ENCODE peak calls at places on chromosomes 3 and 15, in eight cellular contexts. One of them, this sample, is unnamed.

GRCh38 chr3:128269131-128269775 is 116.0 kb downstream of the EEFSEC start:
- DNase-seq in Panc1: no peak
- DNase-seq in GM23338: no peak
- DNase-seq in SK-N-SH: no peak
- DNase-seq in HCT116: no peak
- DNase-seq in HepG2: no peak
- DNase-seq in K562: no peak
- DNase-seq in GM12878: no peak
- DNase-seq in this sample: no peak

GRCh38 chr15:73051402-73051810 is 857 bp upstream of the NEO1 start:
- DNase-seq in Panc1: no peak
- DNase-seq in GM23338: no peak
- DNase-seq in SK-N-SH: peak; percentile 78
- DNase-seq in HCT116: no peak
- DNase-seq in HepG2: no peak
- DNase-seq in K562: no peak
- DNase-seq in GM12878: no peak
- DNase-seq in this sample: no peak

GRCh38 chr3:134801204-134801958 is 6.3 kb downstream of the EPHB1 start:
- DNase-seq in Panc1: no peak
- DNase-seq in GM23338: no peak
- DNase-seq in SK-N-SH: no peak
- DNase-seq in HCT116: no peak
- DNase-seq in HepG2: no peak
- DNase-seq in K562: no peak
- DNase-seq in GM12878: no peak
- DNase-seq in this sample: no peak

GRCh38 chr15:43463542-43463941 is 29.4 kb downstream of the TP53BP1 start:
- DNase-seq in Panc1: no peak
- DNase-seq in GM23338: no peak
- DNase-seq in SK-N-SH: no peak
- DNase-seq in HCT116: no peak
- DNase-seq in HepG2: no peak
- DNase-seq in K562: no peak
- DNase-seq in GM12878: no peak
- DNase-seq in this sample: peak; percentile 49

GRCh38 chr15:40543631-40544294 is 21.1 kb downstream of the CCDC32 start:
- DNase-seq in Panc1: no peak
- DNase-seq in GM23338: no peak
- DNase-seq in SK-N-SH: no peak
- DNase-seq in HCT116: no peak
- DNase-seq in HepG2: no peak
- DNase-seq in K562: no peak
- DNase-seq in GM12878: peak; percentile 94
- DNase-seq in this sample: no peak

GRCh38 chr3:129625071-129625874 is 18.8 kb upstream of the PLXND1 start:
- DNase-seq in Panc1: no peak
- DNase-seq in GM23338: peak; percentile 65
- DNase-seq in SK-N-SH: peak; percentile 47
- DNase-seq in HCT116: no peak
- DNase-seq in HepG2: no peak
- DNase-seq in K562: no peak
- DNase-seq in GM12878: no peak
- DNase-seq in this sample: no peak

GRCh38 chr15:65069179-65069578 is 1.4 kb upstream of the RASL12 start:
- DNase-seq in Panc1: no peak
- DNase-seq in GM23338: no peak
- DNase-seq in SK-N-SH: no peak
- DNase-seq in HCT116: no peak
- DNase-seq in HepG2: no peak
- DNase-seq in K562: no peak
- DNase-seq in GM12878: no peak
- DNase-seq in this sample: no peak

GRCh38 chr15:33211409-33211808 is 16.9 kb upstream of the FMN1 start:
- DNase-seq in Panc1: no peak
- DNase-seq in GM23338: no peak
- DNase-seq in SK-N-SH: peak; percentile 62
- DNase-seq in HCT116: no peak
- DNase-seq in HepG2: no peak
- DNase-seq in K562: no peak
- DNase-seq in GM12878: no peak
- DNase-seq in this sample: no peak

GRCh38 chr3:196688349-196688748 is 23.7 kb downstream of the CEP19 start:
- DNase-seq in Panc1: no peak
- DNase-seq in GM23338: no peak
- DNase-seq in SK-N-SH: no peak
- DNase-seq in HCT116: no peak
- DNase-seq in HepG2: no peak
- DNase-seq in K562: no peak
- DNase-seq in GM12878: no peak
- DNase-seq in this sample: peak; percentile 92

GRCh38 chr3:14837864-14838263 is 19.1 kb downstream of the FGD5 start:
- DNase-seq in Panc1: no peak
- DNase-seq in GM23338: no peak
- DNase-seq in SK-N-SH: peak; percentile 58
- DNase-seq in HCT116: no peak
- DNase-seq in HepG2: no peak
- DNase-seq in K562: no peak
- DNase-seq in GM12878: no peak
- DNase-seq in this sample: no peak

GRCh38 chr3:41137686-41138111 is 61.6 kb upstream of the CTNNB1 start:
- DNase-seq in Panc1: no peak
- DNase-seq in GM23338: no peak
- DNase-seq in SK-N-SH: no peak
- DNase-seq in HCT116: no peak
- DNase-seq in HepG2: no peak
- DNase-seq in K562: no peak
- DNase-seq in GM12878: no peak
- DNase-seq in this sample: peak; percentile 25

GRCh38 chr15:51775967-51776816 is 24.8 kb downstream of the TMOD2 start:
- DNase-seq in Panc1: peak; percentile 56
- DNase-seq in GM23338: peak; percentile 91
- DNase-seq in SK-N-SH: peak; percentile 61
- DNase-seq in HCT116: peak; percentile 41
- DNase-seq in HepG2: peak; percentile 58
- DNase-seq in K562: peak; percentile 68
- DNase-seq in GM12878: peak; percentile 30
- DNase-seq in this sample: peak; percentile 59

GRCh38 chr3:184691397-184692131 is 20.3 kb downstream of the MAGEF1 start:
- DNase-seq in Panc1: no peak
- DNase-seq in GM23338: no peak
- DNase-seq in SK-N-SH: peak; percentile 57
- DNase-seq in HCT116: no peak
- DNase-seq in HepG2: no peak
- DNase-seq in K562: no peak
- DNase-seq in GM12878: no peak
- DNase-seq in this sample: peak; percentile 34

GRCh38 chr3:58490860-58491501 is 915 bp upstream of the KCTD6 start:
- DNase-seq in Panc1: no peak
- DNase-seq in GM23338: no peak
- DNase-seq in SK-N-SH: no peak
- DNase-seq in HCT116: no peak
- DNase-seq in HepG2: no peak
- DNase-seq in K562: no peak
- DNase-seq in GM12878: no peak
- DNase-seq in this sample: no peak

GRCh38 chr15:73550190-73550589 is 83.0 kb downstream of the NPTN start:
- DNase-seq in Panc1: no peak
- DNase-seq in GM23338: no peak
- DNase-seq in SK-N-SH: no peak
- DNase-seq in HCT116: no peak
- DNase-seq in HepG2: no peak
- DNase-seq in K562: no peak
- DNase-seq in GM12878: no peak
- DNase-seq in this sample: no peak

GRCh38 chr3:13528217-13528801 is 20.6 kb upstream of the FBLN2 start:
- DNase-seq in Panc1: no peak
- DNase-seq in GM23338: peak; percentile 93
- DNase-seq in SK-N-SH: peak; percentile 72
- DNase-seq in HCT116: no peak
- DNase-seq in HepG2: peak; percentile 41
- DNase-seq in K562: peak; percentile 41
- DNase-seq in GM12878: no peak
- DNase-seq in this sample: no peak

GRCh38 chr3:3665546-3665945 is 133.7 kb upstream of the LRRN1 start:
- DNase-seq in Panc1: no peak
- DNase-seq in GM23338: no peak
- DNase-seq in SK-N-SH: no peak
- DNase-seq in HCT116: no peak
- DNase-seq in HepG2: no peak
- DNase-seq in K562: no peak
- DNase-seq in GM12878: no peak
- DNase-seq in this sample: no peak

GRCh38 chr15:33031324-33031736 is 163.2 kb downstream of the FMN1 start:
- DNase-seq in Panc1: no peak
- DNase-seq in GM23338: no peak
- DNase-seq in SK-N-SH: no peak
- DNase-seq in HCT116: no peak
- DNase-seq in HepG2: no peak
- DNase-seq in K562: no peak
- DNase-seq in GM12878: no peak
- DNase-seq in this sample: no peak

GRCh38 chr3:157487339-157487738 is 15.9 kb downstream of the VEPH1 start:
- DNase-seq in Panc1: no peak
- DNase-seq in GM23338: no peak
- DNase-seq in SK-N-SH: no peak
- DNase-seq in HCT116: no peak
- DNase-seq in HepG2: no peak
- DNase-seq in K562: no peak
- DNase-seq in GM12878: no peak
- DNase-seq in this sample: no peak

GRCh38 chr3:140854961-140855360 is 86.7 kb upstream of the SLC25A36 start:
- DNase-seq in Panc1: no peak
- DNase-seq in GM23338: no peak
- DNase-seq in SK-N-SH: no peak
- DNase-seq in HCT116: no peak
- DNase-seq in HepG2: no peak
- DNase-seq in K562: no peak
- DNase-seq in GM12878: no peak
- DNase-seq in this sample: no peak

GRCh38 chr3:140848675-140849074 is 93.0 kb upstream of the SLC25A36 start:
- DNase-seq in Panc1: no peak
- DNase-seq in GM23338: no peak
- DNase-seq in SK-N-SH: no peak
- DNase-seq in HCT116: no peak
- DNase-seq in HepG2: no peak
- DNase-seq in K562: no peak
- DNase-seq in GM12878: no peak
- DNase-seq in this sample: no peak

GRCh38 chr3:140845878-140846277 is 95.8 kb upstream of the SLC25A36 start:
- DNase-seq in Panc1: no peak
- DNase-seq in GM23338: no peak
- DNase-seq in SK-N-SH: no peak
- DNase-seq in HCT116: no peak
- DNase-seq in HepG2: no peak
- DNase-seq in K562: no peak
- DNase-seq in GM12878: no peak
- DNase-seq in this sample: no peak

DNA sequence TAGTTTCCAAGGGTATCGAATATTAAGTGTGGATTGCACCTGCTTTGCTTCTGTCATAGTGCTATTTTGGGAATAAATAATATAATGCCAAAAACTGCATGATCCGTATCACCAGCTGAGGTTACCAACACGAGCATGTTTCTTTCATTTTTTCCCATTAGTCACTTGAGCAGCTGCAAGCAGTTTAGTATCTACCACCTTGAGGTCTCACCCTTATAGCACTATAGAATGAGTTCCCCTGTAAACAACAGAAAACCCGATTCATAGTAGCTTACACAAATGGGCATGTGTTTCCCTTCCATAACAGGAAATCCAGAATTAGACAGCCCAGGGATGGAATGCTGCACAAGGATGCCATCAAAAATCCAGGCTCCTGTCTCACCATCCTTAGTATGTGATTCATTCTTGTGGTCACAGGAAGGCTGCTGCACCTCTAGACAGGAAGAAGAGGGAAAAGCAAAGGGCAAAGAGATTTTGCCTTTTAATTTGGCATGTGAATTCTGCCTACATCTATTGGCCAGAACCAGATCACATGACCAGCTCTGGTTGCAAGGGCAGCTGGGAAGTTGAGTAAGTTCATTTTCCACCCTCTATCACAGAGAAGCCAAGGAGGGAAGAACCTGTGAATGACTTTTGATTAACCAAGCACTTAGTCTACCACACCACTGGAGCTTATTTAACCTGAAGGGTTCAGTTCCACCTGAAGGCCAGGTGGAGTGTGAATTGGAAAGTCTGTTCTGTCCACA is 91.3 kb upstream of the SLC25A36 start:
- DNase-seq in Panc1: no peak
- DNase-seq in GM23338: no peak
- DNase-seq in SK-N-SH: no peak
- DNase-seq in HCT116: no peak
- DNase-seq in HepG2: no peak
- DNase-seq in K562: no peak
- DNase-seq in GM12878: no peak
- DNase-seq in this sample: no peak
- TF ChIP-seq REST in Panc1: no peak
- TF ChIP-seq REST in GM23338: no peak
- TF ChIP-seq REST in SK-N-SH: no peak
- TF ChIP-seq REST in HCT116: no peak
- TF ChIP-seq REST in HepG2: no peak
- TF ChIP-seq REST in K562: no peak
- TF ChIP-seq REST in GM12878: no peak
- TF ChIP-seq REST in this sample: no peak

GRCh38 chr15:81338422-81339007 is 14.6 kb upstream of the STARD5 start:
- DNase-seq in Panc1: no peak
- DNase-seq in GM23338: no peak
- DNase-seq in SK-N-SH: no peak
- DNase-seq in HCT116: peak; percentile 2
- DNase-seq in HepG2: no peak
- DNase-seq in K562: no peak
- DNase-seq in GM12878: no peak
- DNase-seq in this sample: no peak
- TF ChIP-seq POLR2AphosphoS5 in Panc1: no peak
- TF ChIP-seq POLR2AphosphoS5 in GM23338: no peak
- TF ChIP-seq POLR2AphosphoS5 in SK-N-SH: peak; percentile 66
- TF ChIP-seq POLR2AphosphoS5 in HCT116: no peak
- TF ChIP-seq POLR2AphosphoS5 in HepG2: no peak
- TF ChIP-seq POLR2AphosphoS5 in K562: no peak
- TF ChIP-seq POLR2AphosphoS5 in GM12878: no peak
- TF ChIP-seq POLR2AphosphoS5 in this sample: no peak

DNA sequence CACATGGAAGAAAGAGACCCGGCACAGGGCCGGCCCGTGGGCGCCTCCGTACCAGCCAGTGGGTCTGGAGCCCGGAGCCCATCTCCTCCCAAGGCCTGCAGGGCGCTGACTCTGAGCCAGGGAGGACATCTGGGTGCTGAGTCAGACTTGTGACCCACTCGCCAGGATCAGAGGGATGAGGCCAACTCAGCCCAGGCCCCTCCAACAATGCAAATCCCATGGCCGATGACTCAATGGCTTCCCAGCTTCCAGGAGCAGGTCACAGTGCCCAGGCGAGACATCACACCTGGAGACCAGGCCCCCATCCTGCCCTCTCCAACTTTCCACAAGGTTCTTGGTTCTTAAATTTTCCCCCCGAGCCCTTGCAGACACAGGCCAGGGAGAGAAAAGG is 95.1 kb downstream of the LRIG1 start:
- DNase-seq in Panc1: no peak
- DNase-seq in GM23338: no peak
- DNase-seq in SK-N-SH: no peak
- DNase-seq in HCT116: no peak
- DNase-seq in HepG2: no peak
- DNase-seq in K562: no peak
- DNase-seq in GM12878: no peak
- DNase-seq in this sample: no peak
- TF ChIP-seq REST in Panc1: no peak
- TF ChIP-seq REST in GM23338: no peak
- TF ChIP-seq REST in SK-N-SH: no peak
- TF ChIP-seq REST in HCT116: no peak
- TF ChIP-seq REST in HepG2: no peak
- TF ChIP-seq REST in K562: no peak
- TF ChIP-seq REST in GM12878: no peak
- TF ChIP-seq REST in this sample: no peak

GRCh38 chr3:194584866-194585265 is 48.4 kb downstream of the TMEM44 start:
- DNase-seq in Panc1: no peak
- DNase-seq in GM23338: no peak
- DNase-seq in SK-N-SH: no peak
- DNase-seq in HCT116: no peak
- DNase-seq in HepG2: no peak
- DNase-seq in K562: no peak
- DNase-seq in GM12878: no peak
- DNase-seq in this sample: no peak
- TF ChIP-seq POLR2AphosphoS5 in Panc1: no peak
- TF ChIP-seq POLR2AphosphoS5 in GM23338: no peak
- TF ChIP-seq POLR2AphosphoS5 in SK-N-SH: peak; percentile 17
- TF ChIP-seq POLR2AphosphoS5 in HCT116: no peak
- TF ChIP-seq POLR2AphosphoS5 in HepG2: no peak
- TF ChIP-seq POLR2AphosphoS5 in K562: no peak
- TF ChIP-seq POLR2AphosphoS5 in GM12878: no peak
- TF ChIP-seq POLR2AphosphoS5 in this sample: no peak